ENCODE peak calls at places on chromosomes 16 and 17, in seven cellular contexts. G is CD8-positive, alpha-beta memory T cell; B is IMR-90; S is body of pancreas; N is A549; Q is adipocyte; V is mucosa of descending colon. U is an unnamed sample. For H3K4me1, the result is how much of the 10 kb centered on the place peaks cover.

GRCh38 chr16:9050102-9050830 is 41.2 kb upstream of the HAPSTR1 start:
- DNase-seq in G (no peak), B (peak), S (no peak), N (no peak), Q (no peak), V (no peak), U (no peak)

GRCh38 chr16:4772351-4772750 is 5.4 kb upstream of the ZNF500 start:
- DNase-seq in G (no peak), B (no peak), S (no peak), N (no peak), Q (no peak), V (no peak), U (no peak)

GRCh38 chr17:7191571-7192270 is 12.6 kb upstream of the ASGR1 start:
- DNase-seq in G (no peak), B (peak), S (peak), N (peak), Q (peak), V (no peak), U (no peak)

GRCh38 chr17:39675390-39676082 is 7.3 kb downstream of the PNMT start:
- DNase-seq in G (no peak), B (no peak), S (no peak), N (no peak), Q (no peak), V (no peak), U (no peak)

GRCh38 chr17:78358538-78359215 is 1.2 kb downstream of the SOCS3 start:
- DNase-seq in G (no peak), B (peak), S (no peak), N (no peak), Q (peak), V (peak), U (peak)

GRCh38 chr16:85835227-85835751 is 35.8 kb downstream of the COX4I1 start:
- DNase-seq in G (no peak), B (no peak), S (no peak), N (no peak), Q (no peak), V (no peak), U (no peak)

GRCh38 chr17:6639651-6640535 is 618 bp downstream of the KIAA0753 start:
- DNase-seq in G (no peak), B (peak), S (no peak), N (no peak), Q (peak), V (peak), U (no peak)

GRCh38 chr17:75516619-75517276 is 420 bp downstream of the TSEN54 start:
- DNase-seq in G (no peak), B (no peak), S (peak), N (peak), Q (peak), V (peak), U (peak)

GRCh38 chr17:42944211-42944610 is 20.0 kb downstream of the AARSD1 start:
- DNase-seq in G (no peak), B (peak), S (no peak), N (no peak), Q (peak), V (no peak), U (no peak)

GRCh38 chr17:52947418-52947817 is 788.9 kb upstream of the CA10 start:
- DNase-seq in G (no peak), B (no peak), S (no peak), N (no peak), Q (no peak), V (no peak), U (no peak)

GRCh38 chr17:59859444-59860025 is 33.2 kb downstream of the TUBD1 start:
- DNase-seq in G (no peak), B (peak), S (no peak), N (no peak), Q (peak), V (no peak), U (no peak)

GRCh38 chr17:2701161-2701995 is 10.2 kb downstream of the CLUH start:
- DNase-seq in G (no peak), B (no peak), S (no peak), N (no peak), Q (no peak), V (peak), U (no peak)

GRCh38 chr17:64003526-64004121 is 5.5 kb downstream of the PRR29 start:
- DNase-seq in G (no peak), B (no peak), S (no peak), N (no peak), Q (no peak), V (no peak), U (no peak)

GRCh38 chr16:75256059-75256870 is 4.8 kb upstream of the BCAR1 start:
- DNase-seq in G (no peak), B (no peak), S (peak), N (no peak), Q (no peak), V (peak), U (no peak)

GRCh38 chr17:49734666-49735490 is 27.1 kb upstream of the SLC35B1 start:
- DNase-seq in G (no peak), B (no peak), S (no peak), N (no peak), Q (no peak), V (no peak), U (no peak)
- H3K4me1 ChIP-seq in G (half or more), B (under half), S (under half), N (under half), Q (under half), V (under half), U (half or more)

DNA sequence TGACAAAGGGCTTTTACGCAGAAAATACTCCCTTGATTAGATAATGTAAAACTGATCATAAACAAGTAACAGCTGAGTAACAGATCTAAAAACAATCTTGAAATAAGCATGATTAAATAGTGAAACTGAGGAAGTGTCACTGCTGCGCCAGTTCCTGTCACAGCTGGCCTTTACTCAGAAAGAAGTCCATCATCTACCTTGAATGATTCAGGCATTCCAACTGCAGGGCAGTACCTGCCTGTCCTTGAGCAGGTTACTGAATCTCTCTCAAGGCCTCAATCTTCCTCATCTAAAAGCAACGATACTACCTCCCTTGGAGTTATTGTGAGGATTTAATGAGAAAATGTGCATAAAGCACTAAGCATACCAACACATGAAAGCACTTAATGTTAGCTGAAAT is 12.7 kb downstream of the PHLPP2 start:
- DNase-seq in G (no peak), B (no peak), S (no peak), N (no peak), Q (no peak), V (no peak), U (no peak)
- H3K4me3 ChIP-seq in G (no peak), B (no peak), S (no peak), N (no peak), Q (no peak), V (no peak), U (no peak)

DNA sequence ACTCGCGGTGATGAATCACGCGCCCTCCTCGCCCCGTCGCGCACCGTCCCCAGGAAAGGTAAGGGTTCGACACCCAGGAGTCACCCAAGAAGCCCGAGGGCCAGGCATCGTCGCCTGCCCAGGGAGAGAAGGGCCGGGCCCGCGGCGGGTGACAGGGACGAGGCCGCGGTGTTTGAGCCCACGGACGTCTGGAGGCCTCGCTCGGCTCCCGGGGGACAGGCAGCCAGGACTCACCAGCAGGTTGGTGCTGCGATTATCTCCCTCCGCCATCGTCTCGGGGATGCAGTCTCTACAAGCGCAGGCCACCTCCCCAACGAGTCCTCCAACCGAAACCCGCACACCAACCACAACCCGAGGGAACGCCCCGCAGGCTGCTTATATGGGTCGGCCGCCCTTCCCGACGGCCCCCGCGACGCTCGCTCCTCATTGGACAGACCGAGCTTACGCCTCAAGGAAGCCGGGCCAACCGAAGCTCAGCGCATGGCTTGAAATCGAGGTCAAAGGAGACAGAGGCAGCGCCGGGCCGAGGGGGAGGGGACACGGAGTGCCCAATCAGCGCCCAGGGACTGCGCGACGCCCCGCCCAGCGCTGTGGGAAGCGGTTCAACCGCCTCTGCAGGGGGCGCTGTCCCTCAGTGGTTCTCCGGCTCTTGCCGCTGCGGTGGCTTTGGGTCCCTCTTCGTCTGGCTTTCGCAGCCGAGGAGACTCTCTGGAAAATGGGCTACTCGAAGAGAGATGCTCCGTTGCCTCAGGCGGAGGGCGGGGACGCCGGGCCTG is at the start of gene ARL6IP1:
- DNase-seq in G (peak), B (peak), S (peak), N (peak), Q (peak), V (peak), U (peak)
- H3K4me1 ChIP-seq in G (under half), B (under half), S (half or more), N (half or more), Q (half or more), V (under half), U (half or more)

DNA sequence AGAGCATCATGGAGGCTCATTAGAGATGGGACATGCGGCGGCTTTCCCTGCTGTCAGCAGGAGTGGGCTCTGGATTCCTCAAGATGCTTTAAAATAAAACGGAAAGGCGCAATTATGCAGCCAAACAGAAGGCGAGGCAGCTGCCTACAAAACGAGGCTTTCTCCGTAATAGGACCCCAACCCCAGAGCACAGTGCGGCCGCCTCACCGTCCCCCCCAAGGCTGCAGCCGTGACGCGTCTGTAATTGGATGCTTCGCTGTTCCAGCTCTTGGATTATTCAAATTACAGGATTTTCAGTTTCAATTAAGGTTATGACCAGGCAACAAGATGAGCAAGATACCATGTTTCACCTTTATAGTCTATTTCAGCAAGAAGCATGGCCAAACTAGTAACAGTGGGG is 37.2 kb upstream of the ABR start:
- DNase-seq in G (no peak), B (no peak), S (no peak), N (no peak), Q (no peak), V (no peak), U (no peak)
- H3K4me3 ChIP-seq in G (no peak), B (no peak), S (no peak), N (no peak), Q (no peak), V (no peak), U (no peak)

GRCh38 chr17:81402530-81402941 is 7.3 kb downstream of the BAHCC1 start:
- DNase-seq in G (no peak), B (no peak), S (no peak), N (no peak), Q (no peak), V (no peak), U (no peak)
- H3K4me1 ChIP-seq in G (under half), B (under half), S (half or more), N (under half), Q (half or more), V (under half), U (under half)

DNA sequence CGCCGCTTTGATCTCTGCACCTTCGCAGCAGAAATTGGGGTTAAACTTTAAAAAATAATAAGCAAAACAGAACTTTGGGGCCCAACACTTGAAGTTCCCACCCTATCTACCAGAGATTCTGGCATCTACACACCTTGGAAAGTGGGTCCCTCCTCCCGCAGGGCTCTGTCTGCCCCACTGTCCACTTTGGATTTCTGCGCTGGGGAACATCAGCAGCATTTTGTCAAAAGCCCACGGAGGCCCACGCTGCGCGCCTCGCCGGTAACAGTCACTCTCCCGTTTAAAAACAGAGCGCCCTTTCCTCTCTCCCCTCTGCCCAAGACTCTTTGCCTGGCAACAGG is 725 bp upstream of the WNT9B start:
- DNase-seq in G (no peak), B (no peak), S (no peak), N (no peak), Q (no peak), V (no peak), U (no peak)
- H3K4me3 ChIP-seq in G (no peak), B (no peak), S (no peak), N (peak), Q (no peak), V (no peak), U (no peak)

GRCh38 chr17:79990051-79990592 is 45.5 kb downstream of the TBC1D16 start:
- DNase-seq in G (no peak), B (no peak), S (no peak), N (no peak), Q (no peak), V (no peak), U (no peak)
- H3K4me1 ChIP-seq in G (under half), B (under half), S (half or more), N (half or more), Q (half or more), V (half or more), U (under half)